ENCODE peak calls at places on chromosomes 16 and 17, in seven cellular contexts. W, I, H, Q, V, B and A are unnamed samples.

GRCh38 chr17:47695664-47696376 is 1.9 kb downstream of the TBKBP1 start:
- DNase-seq in W (peak; percentile 87), I (no peak), H (no peak), Q (no peak), V (no peak), B (no peak), A (peak; percentile 61)

GRCh38 chr17:50501054-50501453 is 7.2 kb upstream of the MYCBPAP start:
- DNase-seq in W (no peak), I (no peak), H (peak; percentile 66), Q (no peak), V (no peak), B (no peak), A (no peak)

GRCh38 chr17:42247734-42248133 is 28.5 kb downstream of the STAT5B start:
- DNase-seq in W (no peak), I (no peak), H (no peak), Q (no peak), V (no peak), B (peak; percentile 81), A (no peak)

GRCh38 chr16:20938426-20938825 is 37.9 kb downstream of the LYRM1 start:
- DNase-seq in W (no peak), I (no peak), H (no peak), Q (no peak), V (no peak), B (peak; percentile 56), A (no peak)

GRCh38 chr16:66383551-66383950 is 17.1 kb downstream of the CDH5 start:
- DNase-seq in W (no peak), I (no peak), H (no peak), Q (no peak), V (no peak), B (no peak), A (no peak)

GRCh38 chr17:7561589-7562207 is at the start of gene SENP3:
- DNase-seq in W (peak; percentile 97), I (peak; percentile 91), H (peak; percentile 79), Q (no peak), V (peak; percentile 92), B (peak; percentile 88), A (peak; percentile 86)

GRCh38 chr17:55770220-55770870 is 19.5 kb downstream of the PCTP start:
- DNase-seq in W (no peak), I (no peak), H (no peak), Q (no peak), V (no peak), B (peak; percentile 72), A (no peak)

GRCh38 chr17:63760771-63761539 is 12.4 kb downstream of the CCDC47 start:
- DNase-seq in W (no peak), I (no peak), H (no peak), Q (no peak), V (no peak), B (peak; percentile 17), A (no peak)

GRCh38 chr16:27374794-27375499 is 27.0 kb upstream of the IL21R start:
- DNase-seq in W (peak; percentile 87), I (peak; percentile 41), H (peak; percentile 56), Q (no peak), V (peak; percentile 73), B (peak; percentile 80), A (no peak)

GRCh38 chr16:70646260-70647241 is at the start of gene IL34:
- DNase-seq in W (no peak), I (no peak), H (no peak), Q (no peak), V (no peak), B (no peak), A (peak; percentile 69)

GRCh38 chr17:10021239-10021638 is 116.2 kb upstream of the RCVRN start:
- DNase-seq in W (no peak), I (no peak), H (peak; percentile 48), Q (no peak), V (no peak), B (peak; percentile 20), A (no peak)

GRCh38 chr17:56707312-56708219 is 114.1 kb downstream of the NOG start:
- DNase-seq in W (no peak), I (no peak), H (no peak), Q (no peak), V (no peak), B (peak; percentile 65), A (no peak)

GRCh38 chr17:43334744-43335400 is 63.9 kb upstream of the ARL4D start:
- DNase-seq in W (no peak), I (no peak), H (no peak), Q (no peak), V (no peak), B (no peak), A (no peak)

DNA sequence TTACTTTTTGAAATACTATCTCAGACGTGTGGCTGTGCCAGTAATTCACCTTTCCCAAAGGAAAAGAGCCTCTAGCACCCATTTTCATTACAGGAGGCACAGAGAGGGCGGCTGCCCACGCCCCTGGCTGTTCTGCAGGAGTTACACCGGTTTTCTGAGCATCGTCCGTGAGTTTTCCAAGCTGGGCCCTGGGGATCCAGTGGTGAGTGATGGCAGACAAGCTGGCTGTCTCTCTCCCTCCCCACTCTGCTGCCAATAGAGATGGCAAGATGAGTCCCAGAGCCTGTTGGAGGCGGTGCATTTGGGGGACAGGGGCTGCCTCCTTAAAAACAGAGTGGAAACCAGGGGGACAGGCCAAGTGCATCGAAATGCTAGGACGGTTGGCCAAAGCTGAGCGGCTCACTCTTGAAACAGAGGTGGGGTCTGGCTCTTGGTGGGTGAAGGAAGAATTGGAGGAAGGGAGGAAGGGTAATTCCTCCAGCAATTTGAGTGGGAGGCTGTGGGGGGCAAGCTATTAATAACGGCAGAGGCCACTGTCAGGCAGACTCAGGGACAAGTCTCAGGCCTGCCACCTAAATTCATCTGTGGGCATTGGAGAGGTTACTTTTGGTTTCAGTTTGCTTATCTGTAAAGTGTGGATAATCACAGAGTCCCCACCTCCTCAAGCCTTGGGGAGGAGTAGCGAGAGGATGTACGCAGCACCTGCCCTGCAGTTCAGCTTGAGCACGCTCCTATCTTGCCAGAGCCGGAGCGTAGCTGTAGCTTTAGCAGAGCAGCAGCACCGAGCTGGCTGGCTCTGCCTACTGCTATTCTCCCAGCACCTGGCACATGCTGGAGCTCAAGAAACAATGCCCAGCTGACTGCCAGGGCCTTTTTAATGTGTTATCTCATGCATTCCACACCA is 7.5 kb upstream of the NOS2 start:
- DNase-seq in W (no peak), I (no peak), H (no peak), Q (no peak), V (peak; percentile 69), B (no peak), A (peak; percentile 9)
- TF ChIP-seq CTCF in W (no peak), I (no peak), H (no peak), Q (no peak), V (no peak), B (no peak), A (no peak)

DNA sequence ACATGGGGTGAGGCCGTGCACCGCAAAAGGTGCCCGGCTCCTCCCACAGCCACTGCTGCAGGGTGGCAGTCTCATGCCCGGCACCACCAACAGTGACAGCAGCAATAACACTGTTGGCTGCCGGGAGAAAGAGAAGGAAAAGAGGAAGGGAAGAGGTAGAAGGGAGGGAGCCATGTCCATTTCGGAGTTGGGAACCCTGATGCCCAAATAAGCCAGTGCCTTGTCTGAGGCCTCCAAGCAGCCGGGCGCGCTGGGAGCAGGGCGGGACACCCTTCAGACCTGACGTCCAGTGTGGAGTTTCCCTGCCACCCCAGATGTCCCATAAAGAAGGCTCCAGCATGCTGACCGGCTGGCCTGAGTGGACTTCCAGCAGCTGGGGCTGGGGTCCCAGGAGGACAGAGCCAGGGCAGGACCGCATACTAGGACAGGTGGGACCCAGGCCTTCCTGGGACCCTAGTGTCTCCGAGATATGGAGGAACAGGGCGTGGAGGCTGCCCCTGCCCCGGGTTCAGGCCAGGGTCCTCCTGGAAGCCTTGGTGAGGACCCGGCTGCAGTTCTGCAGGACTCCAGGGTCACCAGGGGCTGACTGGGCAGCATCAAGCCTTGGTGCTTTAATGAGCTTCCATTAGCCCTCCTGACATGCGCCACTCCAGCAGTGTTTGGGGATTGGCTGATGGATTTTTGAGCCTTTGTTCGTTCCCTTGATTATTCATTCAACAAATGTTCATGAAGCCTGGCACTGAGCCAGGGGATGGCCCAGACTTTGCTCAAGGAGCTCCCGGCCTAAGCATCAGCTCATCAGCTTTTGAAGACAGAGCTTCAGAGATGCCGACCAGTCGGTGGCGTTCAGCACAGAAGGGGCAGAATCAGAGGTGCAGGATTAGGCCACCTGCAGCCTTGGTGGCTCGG is 223.6 kb upstream of the CIBAR2 start:
- DNase-seq in W (peak; percentile 73), I (no peak), H (no peak), Q (no peak), V (no peak), B (peak; percentile 52), A (no peak)
- H3K27ac ChIP-seq in W (peak overlapping the region; percentile 49), I (no peak overlapping the region), H (no peak overlapping the region), Q (no peak overlapping the region), V (peak overlapping the region; percentile 49), B (no peak overlapping the region), A (peak overlapping the region; percentile 84)

GRCh38 chr16:87216148-87216823 is 100.9 kb downstream of the C16orf95 start:
- DNase-seq in W (no peak), I (no peak), H (peak; percentile 46), Q (no peak), V (no peak), B (no peak), A (no peak)
- H3K4me3 ChIP-seq in W (no peak overlapping the region), I (no peak overlapping the region), H (peak overlapping the region; percentile 33), Q (peak overlapping the region; percentile 20), V (peak overlapping the region; percentile 18), B (no peak overlapping the region), A (no peak overlapping the region)

GRCh38 chr17:80738020-80738380 is 193.4 kb downstream of the RPTOR start:
- DNase-seq in W (no peak), I (no peak), H (no peak), Q (no peak), V (no peak), B (no peak), A (no peak)

GRCh38 chr17:80742091-80742490 is 197.5 kb downstream of the RPTOR start:
- DNase-seq in W (no peak), I (no peak), H (no peak), Q (no peak), V (no peak), B (no peak), A (no peak)

GRCh38 chr17:80738406-80738805 is 193.8 kb downstream of the RPTOR start:
- DNase-seq in W (no peak), I (no peak), H (no peak), Q (no peak), V (no peak), B (no peak), A (no peak)

GRCh38 chr17:80738987-80739730 is 194.5 kb downstream of the RPTOR start:
- DNase-seq in W (no peak), I (no peak), H (no peak), Q (no peak), V (no peak), B (no peak), A (no peak)

DNA sequence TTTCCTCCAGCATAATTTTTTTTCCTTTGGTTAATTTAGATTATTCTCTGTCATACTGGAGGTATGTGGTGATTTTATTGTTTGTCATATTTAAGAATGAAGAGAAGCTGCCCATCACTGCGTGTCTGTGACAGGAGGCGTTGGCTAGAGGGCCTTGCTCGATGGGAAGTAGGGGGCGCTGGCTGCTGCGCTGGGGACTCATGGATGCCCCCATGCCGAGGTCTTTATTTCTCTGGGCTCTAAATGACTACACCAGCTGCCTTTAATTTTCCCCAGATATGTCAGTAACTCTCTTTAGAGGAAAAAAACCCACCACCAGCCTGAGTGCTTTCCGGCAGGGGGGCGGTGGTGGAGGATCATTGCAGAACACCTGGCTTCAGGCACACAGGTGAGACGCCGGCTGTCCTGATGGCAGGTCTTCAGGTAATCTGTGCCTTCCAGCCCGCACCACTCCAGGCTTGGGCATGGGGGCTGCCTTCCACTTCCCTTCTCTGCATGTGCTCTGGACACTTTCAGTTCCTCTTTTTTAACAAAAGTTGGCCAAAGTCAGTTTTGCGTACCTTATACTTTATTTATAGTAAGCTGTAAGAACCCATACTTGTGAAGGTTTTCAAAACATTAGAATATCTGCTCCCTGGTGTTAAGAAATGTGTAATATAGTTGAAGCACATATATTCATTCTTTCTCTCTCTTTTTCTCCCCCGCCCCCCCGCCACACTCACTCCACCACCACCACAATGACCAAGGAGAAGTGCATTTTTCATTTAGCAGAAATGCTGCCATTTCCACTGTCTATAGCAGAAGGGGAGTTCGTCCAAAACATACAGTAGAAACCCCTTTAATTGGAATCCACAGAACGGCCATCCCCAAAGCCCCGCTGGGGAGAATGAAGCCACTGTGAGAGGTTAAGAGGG is 192.7 kb downstream of the RPTOR start:
- DNase-seq in W (no peak), I (no peak), H (no peak), Q (no peak), V (no peak), B (no peak), A (no peak)
- TF ChIP-seq CTCF in W (no peak), I (no peak), H (no peak), Q (no peak), V (no peak), B (no peak), A (no peak)